ENCODE peak calls at places on chromosome 5, in six cellular contexts. Y is hepatocyte, A is PC-9, S is IMR-90, M is fibroblast of lung, X is lung. P is an unnamed sample. For H3K27me3, the result is how much of the 10 kb centered on the place peaks cover.

GRCh38 chr5:133612021-133612860 is at the start of gene FSTL4:
- DNase-seq in Y (peak), A (no peak), S (no peak), M (no peak), X (peak), P (peak)

GRCh38 chr5:34571380-34572041 is 84.6 kb upstream of the RAI14 start:
- DNase-seq in Y (no peak), A (no peak), S (peak), M (peak), X (no peak), P (no peak)

GRCh38 chr5:67511911-67512310 is 315.3 kb upstream of the CD180 start:
- DNase-seq in Y (no peak), A (no peak), S (no peak), M (no peak), X (no peak), P (no peak)

GRCh38 chr5:66796306-66797292 is 200.4 kb downstream of the MAST4 start:
- DNase-seq in Y (no peak), A (no peak), S (peak), M (peak), X (no peak), P (no peak)

GRCh38 chr5:122180863-122181519 is 51.6 kb downstream of the ZNF474 start:
- DNase-seq in Y (no peak), A (no peak), S (peak), M (peak), X (no peak), P (no peak)

GRCh38 chr5:67453526-67453925 is 256.9 kb upstream of the CD180 start:
- DNase-seq in Y (no peak), A (no peak), S (no peak), M (peak), X (no peak), P (no peak)

GRCh38 chr5:126339215-126339805 is 83.9 kb upstream of the GRAMD2B start:
- DNase-seq in Y (peak), A (peak), S (peak), M (peak), X (peak), P (peak)

GRCh38 chr5:34059997-34060396 is 17.0 kb upstream of the C1QTNF3 start:
- DNase-seq in Y (no peak), A (no peak), S (peak), M (no peak), X (no peak), P (no peak)

GRCh38 chr5:45695011-45695667 is 1.0 kb downstream of the HCN1 start:
- DNase-seq in Y (peak), A (no peak), S (no peak), M (no peak), X (no peak), P (no peak)

GRCh38 chr5:93006915-93007314 is 574.1 kb downstream of the NR2F1-AS1 start:
- DNase-seq in Y (no peak), A (no peak), S (peak), M (no peak), X (no peak), P (no peak)

DNA sequence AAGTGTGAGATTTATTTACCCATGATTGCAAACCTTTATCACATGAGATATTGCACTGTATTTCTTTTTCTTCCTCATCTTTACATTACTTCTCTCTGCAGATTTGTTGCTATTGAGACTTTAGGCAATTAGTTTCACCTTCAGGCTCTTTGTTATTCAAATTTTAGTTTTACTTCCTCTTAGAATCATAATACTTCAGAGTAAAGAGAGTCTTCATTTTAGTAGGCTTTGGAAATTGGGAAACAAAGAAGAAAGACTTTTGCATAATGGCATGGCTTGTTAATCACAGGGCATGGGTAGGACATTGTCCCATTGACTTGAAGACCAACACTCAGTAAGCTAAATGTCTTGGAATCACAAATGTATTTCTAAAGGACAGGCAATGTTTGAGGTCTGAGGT is 1.2 kb upstream of the PCDHGA5 start:
- DNase-seq in Y (no peak), A (no peak), S (no peak), M (no peak), X (no peak), P (no peak)
- H3K27me3 ChIP-seq in Y (under half), A (under half), S (under half), M (under half), X (under half), P (under half)

GRCh38 chr5:141040763-141041426 is 10.3 kb upstream of the PCDHB1 start:
- DNase-seq in Y (peak), A (peak), S (peak), M (peak), X (peak), P (peak)
- H3K4me3 ChIP-seq in Y (peak), A (peak), S (no peak), M (no peak), X (peak), P (no peak)

DNA sequence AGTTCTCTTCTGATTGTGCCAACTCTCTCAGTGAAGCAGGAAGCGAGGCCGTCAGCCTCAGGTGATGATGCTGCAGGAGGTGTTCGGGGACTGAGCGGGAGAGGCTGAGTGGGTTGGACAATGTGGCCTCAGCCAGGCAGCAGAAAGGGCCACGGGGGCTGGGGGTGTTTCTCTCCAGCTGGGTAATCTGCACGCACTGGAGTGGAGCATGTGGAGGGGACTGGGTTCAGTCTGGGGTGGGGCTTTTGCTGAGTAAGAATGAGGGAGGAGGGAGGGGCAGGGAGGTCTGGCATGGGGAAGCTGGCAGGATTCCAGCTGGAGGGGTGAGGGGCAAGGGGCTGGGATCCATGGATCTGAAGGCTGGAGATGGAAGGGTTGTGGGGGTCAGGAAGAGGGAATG is 60.8 kb upstream of the PHYKPL start:
- DNase-seq in Y (no peak), A (no peak), S (no peak), M (no peak), X (no peak), P (no peak)
- H3K27me3 ChIP-seq in Y (under half), A (half or more), S (under half), M (under half), X (under half), P (under half)

DNA sequence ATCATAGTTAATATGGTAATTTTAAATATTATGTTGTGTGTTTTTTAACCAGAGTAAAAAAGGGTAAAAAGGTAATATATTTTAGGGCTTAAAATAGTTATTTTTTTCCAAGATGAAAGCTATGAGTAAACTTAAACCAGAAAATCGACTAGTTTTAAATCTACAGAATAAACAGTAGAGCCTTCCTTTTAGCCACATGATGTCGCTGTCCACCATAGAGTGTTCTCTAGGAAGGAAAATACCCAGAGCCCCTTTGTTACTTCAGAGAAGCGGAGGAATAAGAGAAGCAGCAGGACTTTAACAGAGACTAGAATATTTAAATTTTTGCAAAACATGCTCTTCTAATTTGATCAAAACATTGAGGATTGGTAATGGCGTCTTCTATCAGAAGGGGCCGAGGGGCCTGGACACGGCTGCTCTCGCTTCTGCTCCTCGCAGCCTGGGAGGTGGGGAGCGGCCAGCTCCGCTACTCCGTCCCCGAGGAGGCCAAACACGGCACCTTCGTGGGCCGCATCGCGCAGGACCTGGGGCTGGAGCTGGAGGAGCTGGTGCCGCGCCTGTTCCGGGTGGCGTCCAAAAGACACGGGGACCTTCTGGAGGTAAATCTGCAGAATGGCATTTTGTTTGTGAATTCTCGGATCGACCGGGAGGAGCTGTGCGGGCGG is at the start of gene PCDHA2:
- DNase-seq in Y (peak), A (no peak), S (no peak), M (peak), X (no peak), P (no peak)
- H3K4me3 ChIP-seq in Y (peak), A (no peak), S (no peak), M (peak), X (no peak), P (no peak)

DNA sequence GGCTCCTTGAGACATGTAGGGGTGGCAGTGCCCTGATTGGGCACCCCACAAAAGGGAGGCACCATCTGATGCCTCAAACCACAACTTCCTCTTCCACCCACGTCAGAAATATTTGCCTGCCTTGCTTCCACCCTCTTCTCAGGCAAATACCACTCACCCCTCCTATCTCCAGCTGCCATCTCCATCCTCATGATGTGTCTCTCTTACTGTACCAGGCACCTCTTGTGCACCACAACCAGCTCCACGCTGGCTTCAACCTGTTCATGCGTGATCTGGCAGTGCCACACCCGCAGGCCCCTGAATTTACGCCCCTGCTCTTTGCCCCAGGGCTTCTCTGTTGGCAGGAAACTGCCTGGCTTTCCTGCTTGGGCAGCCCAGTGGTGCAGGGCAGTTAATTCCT is 87.8 kb upstream of the HSPA9 start:
- DNase-seq in Y (no peak), A (no peak), S (no peak), M (no peak), X (no peak), P (peak)
- H3K27me3 ChIP-seq in Y (under half), A (under half), S (under half), M (under half), X (under half), P (under half)

GRCh38 chr5:174750720-174751119 is 26.3 kb downstream of the MSX2 start:
- DNase-seq in Y (no peak), A (no peak), S (peak), M (peak), X (no peak), P (no peak)
- H3K4me3 ChIP-seq in Y (peak), A (no peak), S (peak), M (no peak), X (no peak), P (no peak)

GRCh38 chr5:138936-139335 is 47.0 kb downstream of the PLEKHG4B start:
- DNase-seq in Y (no peak), A (no peak), S (no peak), M (no peak), X (no peak), P (no peak)

GRCh38 chr5:141211-141610 is 49.2 kb downstream of the PLEKHG4B start:
- DNase-seq in Y (no peak), A (no peak), S (no peak), M (no peak), X (no peak), P (no peak)

GRCh38 chr5:139579-140442 is 47.8 kb downstream of the PLEKHG4B start:
- DNase-seq in Y (no peak), A (no peak), S (no peak), M (no peak), X (no peak), P (no peak)

GRCh38 chr5:141761-142160 is 49.5 kb upstream of the LRRC14B start:
- DNase-seq in Y (no peak), A (no peak), S (no peak), M (no peak), X (no peak), P (no peak)

GRCh38 chr5:140443-140829 is 48.5 kb downstream of the PLEKHG4B start:
- DNase-seq in Y (no peak), A (no peak), S (no peak), M (no peak), X (no peak), P (no peak)
- H3K27me3 ChIP-seq in Y (under half), A (half or more), S (under half), M (under half), X (under half), P (under half)

P was measured in effector memory CD4-positive, alpha-beta T cell.